ENCODE peak calls at places on chromosomes 1 and 21, in eight cellular contexts. G is fibroblast of lung, N is choroid plexus epithelial cell, D is right lobe of liver, B is LNCaP clone FGC, Q is adrenal gland, W is NT2/D1, J is spleen. U is an unnamed sample.
A peak's percentile ranks its signal among the peaks of the same experiment; 100 is the strongest.

GRCh38 chr1:94025383-94026340 is 95.3 kb downstream of the ABCA4 start:
- DNase-seq in G (peak; percentile 70), N (peak; percentile 90), D (no peak), B (peak; percentile 61), Q (no peak), W (no peak), J (no peak), U (peak; percentile 48)

GRCh38 chr1:169271094-169271493 is 96.5 kb downstream of the NME7 start:
- DNase-seq in G (no peak), N (peak; percentile 42), D (no peak), B (peak; percentile 4), Q (no peak), W (no peak), J (no peak), U (no peak)

GRCh38 chr1:91578320-91579109 is 77.9 kb downstream of the CDC7 start:
- DNase-seq in G (no peak), N (no peak), D (no peak), B (peak; percentile 21), Q (no peak), W (no peak), J (no peak), U (no peak)

GRCh38 chr1:184191181-184191601 is 139.7 kb downstream of the TSEN15 start:
- DNase-seq in G (peak; percentile 86), N (peak; percentile 79), D (no peak), B (no peak), Q (peak; percentile 79), W (no peak), J (no peak), U (no peak)

GRCh38 chr1:234890694-234891093 is 237.9 kb downstream of the TOMM20 start:
- DNase-seq in G (no peak), N (no peak), D (peak; percentile 33), B (no peak), Q (no peak), W (no peak), J (no peak), U (no peak)

GRCh38 chr21:27564684-27565280 is 597.9 kb upstream of the ADAMTS5 start:
- DNase-seq in G (peak; percentile 40), N (peak; percentile 83), D (no peak), B (no peak), Q (peak; percentile 42), W (peak; percentile 57), J (no peak), U (peak; percentile 26)

GRCh38 chr1:22176258-22176657 is 33.4 kb upstream of the WNT4 start:
- DNase-seq in G (no peak), N (no peak), D (no peak), B (no peak), Q (no peak), W (no peak), J (peak; percentile 40), U (no peak)

GRCh38 chr1:162019006-162019405 is 4.7 kb downstream of the OLFML2B start:
- DNase-seq in G (peak; percentile 89), N (peak; percentile 74), D (no peak), B (peak; percentile 82), Q (no peak), W (no peak), J (no peak), U (no peak)

GRCh38 chr21:27154451-27155129 is 187.7 kb upstream of the ADAMTS5 start:
- DNase-seq in G (no peak), N (peak; percentile 31), D (no peak), B (peak; percentile 81), Q (no peak), W (no peak), J (no peak), U (no peak)

GRCh38 chr21:25342811-25343210 is 264.5 kb downstream of the MRPL39 start:
- DNase-seq in G (peak; percentile 84), N (no peak), D (no peak), B (no peak), Q (no peak), W (no peak), J (no peak), U (no peak)

GRCh38 chr1:52365091-52365745 is 787 bp downstream of the CC2D1B start:
- DNase-seq in G (peak; percentile 68), N (peak; percentile 61), D (no peak), B (peak; percentile 17), Q (peak; percentile 72), W (no peak), J (peak; percentile 83), U (no peak)

GRCh38 chr1:212749924-212750535 is 41.5 kb downstream of the NSL1 start:
- DNase-seq in G (peak; percentile 62), N (peak; percentile 83), D (no peak), B (peak; percentile 47), Q (no peak), W (peak; percentile 66), J (no peak), U (no peak)

GRCh38 chr1:20887269-20887668 is 100.2 kb upstream of the HP1BP3 start:
- DNase-seq in G (no peak), N (no peak), D (no peak), B (no peak), Q (no peak), W (no peak), J (no peak), U (no peak)
- H3K4me3 ChIP-seq in G (no peak overlapping the region), N (no peak overlapping the region), D (no peak overlapping the region), B (no peak overlapping the region), Q (no peak overlapping the region), W (no peak overlapping the region), J (no peak overlapping the region), U (no peak overlapping the region)

GRCh38 chr1:99858285-99858684 is 8.1 kb downstream of the AGL start:
- DNase-seq in G (no peak), N (no peak), D (no peak), B (no peak), Q (no peak), W (no peak), J (no peak), U (no peak)
- H3K4me3 ChIP-seq in G (no peak overlapping the region), N (no peak overlapping the region), D (no peak overlapping the region), B (no peak overlapping the region), Q (no peak overlapping the region), W (no peak overlapping the region), J (no peak overlapping the region), U (no peak overlapping the region)

GRCh38 chr1:18899363-18900049 is 2.8 kb downstream of the ALDH4A1 start:
- DNase-seq in G (no peak), N (no peak), D (no peak), B (no peak), Q (no peak), W (no peak), J (no peak), U (no peak)

GRCh38 chr1:18901147-18901951 is 1.0 kb downstream of the ALDH4A1 start:
- DNase-seq in G (no peak), N (no peak), D (peak; percentile 86), B (no peak), Q (no peak), W (no peak), J (no peak), U (no peak)

GRCh38 chr1:18898567-18898966 is 3.8 kb downstream of the ALDH4A1 start:
- DNase-seq in G (no peak), N (no peak), D (no peak), B (no peak), Q (no peak), W (no peak), J (no peak), U (no peak)

GRCh38 chr1:18901952-18902522 is 318 bp downstream of the ALDH4A1 start:
- DNase-seq in G (peak; percentile 20), N (no peak), D (no peak), B (no peak), Q (no peak), W (no peak), J (no peak), U (no peak)

DNA sequence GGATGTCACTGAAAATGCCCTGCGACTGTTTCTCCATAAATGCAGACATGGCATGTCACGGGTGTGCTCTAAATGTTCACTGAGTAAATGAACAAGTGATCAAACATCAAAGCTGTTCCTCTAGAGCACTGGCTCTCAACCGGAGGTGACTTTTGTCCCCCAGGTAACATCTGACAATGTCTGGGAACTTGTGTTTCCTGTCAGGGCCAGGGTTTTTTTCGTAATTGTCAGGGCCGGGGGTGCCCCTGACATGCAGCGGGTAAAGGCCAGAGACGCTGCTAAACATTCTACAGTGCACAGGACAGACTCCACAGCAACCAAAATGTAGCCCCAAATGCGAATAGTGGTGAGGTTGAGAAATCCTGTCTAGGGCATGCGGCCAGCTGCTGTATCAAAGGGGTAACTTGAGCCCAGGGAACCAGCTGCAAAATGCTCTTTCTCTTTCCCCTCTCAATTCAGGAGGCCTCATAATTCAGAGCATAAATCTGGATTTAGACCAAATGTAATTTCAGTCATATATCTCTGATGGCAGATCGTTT is 2.0 kb downstream of the ALDH4A1 start:
- DNase-seq in G (no peak), N (no peak), D (peak; percentile 82), B (no peak), Q (no peak), W (no peak), J (no peak), U (no peak)
- H3K4me3 ChIP-seq in G (no peak overlapping the region), N (no peak overlapping the region), D (peak overlapping the region; percentile 99), B (no peak overlapping the region), Q (no peak overlapping the region), W (no peak overlapping the region), J (no peak overlapping the region), U (no peak overlapping the region)

GRCh38 chr1:240091614-240092300 is at the start of gene FMN2:
- DNase-seq in G (peak; percentile 66), N (no peak), D (no peak), B (no peak), Q (peak; percentile 20), W (no peak), J (no peak), U (peak; percentile 21)

GRCh38 chr1:240093120-240093961 is 1.7 kb downstream of the FMN2 start:
- DNase-seq in G (peak; percentile 45), N (no peak), D (no peak), B (no peak), Q (peak; percentile 30), W (no peak), J (no peak), U (no peak)

GRCh38 chr1:240091201-240091600 is 482 bp upstream of the FMN2 start:
- DNase-seq in G (no peak), N (no peak), D (no peak), B (no peak), Q (no peak), W (no peak), J (no peak), U (no peak)

GRCh38 chr1:240092301-240093119 is 827 bp downstream of the FMN2 start:
- DNase-seq in G (peak; percentile 81), N (peak; percentile 64), D (no peak), B (no peak), Q (peak; percentile 47), W (no peak), J (no peak), U (no peak)

DNA sequence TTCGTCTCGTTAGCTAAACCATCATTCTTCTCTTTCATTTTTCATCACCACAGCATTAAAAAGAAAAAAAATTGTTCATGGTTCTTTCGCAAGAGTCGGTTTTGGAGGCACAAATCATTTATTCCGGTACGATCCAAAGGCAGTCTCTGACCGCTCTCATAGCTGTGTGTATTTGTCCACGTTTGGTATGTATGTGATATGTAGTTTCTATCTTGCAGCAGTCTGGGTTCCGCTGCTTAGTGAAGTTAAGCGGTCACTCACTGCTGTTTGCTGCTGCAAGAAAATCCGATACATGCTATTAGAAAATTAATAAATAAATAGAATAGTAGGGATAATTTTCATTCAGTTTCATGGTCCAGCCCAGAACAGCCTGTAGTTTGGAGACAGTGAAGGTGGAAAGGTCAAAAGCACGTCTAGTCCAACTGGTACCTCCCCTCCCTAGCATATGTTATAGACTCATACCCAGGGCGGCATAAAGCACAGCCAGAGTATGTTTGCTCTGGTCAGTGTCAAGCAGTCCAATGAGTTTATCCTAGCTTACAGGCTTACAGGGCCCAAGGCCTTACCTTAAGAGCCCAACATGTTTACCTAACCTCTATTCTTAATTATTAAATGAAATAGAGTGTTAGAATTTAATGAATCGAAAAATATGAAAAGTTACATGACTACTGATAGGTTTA is 2.5 kb downstream of the FMN2 start:
- DNase-seq in G (peak; percentile 20), N (no peak), D (no peak), B (no peak), Q (no peak), W (no peak), J (no peak), U (no peak)
- H3K4me3 ChIP-seq in G (no peak overlapping the region), N (no peak overlapping the region), D (no peak overlapping the region), B (no peak overlapping the region), Q (no peak overlapping the region), W (peak overlapping the region; percentile 58), J (no peak overlapping the region), U (no peak overlapping the region)

U was measured in Jurkat, Clone E6-1.